ENCODE peak calls at places on chromosomes 13 and 19, in six cellular contexts. E is adipocyte; P is fibroblast of pulmonary artery; L is activated CD4-positive, alpha-beta T cell treated with anti-CD3 and anti-CD28 coated beads, Interleukin-2, amount 50 U/mL, for 1 hour; B is activated CD8-positive, alpha-beta memory T cell treated with anti-CD3 and anti-CD28 coated beads for 48 hours; C is LNCaP clone FGC. G is an unnamed sample.

GRCh38 chr19:18846862-18847515 is 15.2 kb downstream of the UPF1 start:
- DNase-seq in B (no peak), P (peak; percentile 83), C (peak; percentile 23), L (peak; percentile 71), E (peak; percentile 94), G (peak; percentile 71)

GRCh38 chr19:39398297-39398864 is 7.2 kb downstream of the MED29 start:
- DNase-seq in E (peak; percentile 72), L (peak; percentile 51), P (peak; percentile 64), B (no peak), C (no peak), G (peak; percentile 82)

GRCh38 chr19:5953034-5953589 is 24.8 kb downstream of the RANBP3 start:
- DNase-seq in P (peak; percentile 36), C (no peak), E (no peak), L (no peak), B (no peak), G (no peak)

GRCh38 chr13:90502143-90502542 is 845.3 kb upstream of the MIR17HG start:
- DNase-seq in C (no peak), L (no peak), B (no peak), E (no peak), P (no peak), G (no peak)

GRCh38 chr19:3573162-3573857 is 566 bp downstream of the HMG20B start:
- DNase-seq in P (no peak), E (peak; percentile 59), B (no peak), L (no peak), C (no peak), G (no peak)

GRCh38 chr19:6264077-6264445 is 15.7 kb downstream of the MLLT1 start:
- DNase-seq in B (no peak), C (no peak), E (peak; percentile 82), P (no peak), L (no peak), G (no peak)

GRCh38 chr19:47623151-47623920 is 14.4 kb downstream of the BICRA start:
- DNase-seq in B (no peak), C (no peak), L (no peak), P (no peak), E (no peak), G (no peak)

GRCh38 chr19:7904074-7905020 is 670 bp downstream of the MAP2K7 start:
- DNase-seq in C (no peak), B (no peak), L (peak; percentile 61), P (no peak), E (peak; percentile 73), G (no peak)

GRCh38 chr19:57239982-57240310 is 486 bp upstream of the ZNF805 start:
- DNase-seq in E (no peak), L (no peak), P (no peak), B (no peak), C (no peak), G (no peak)

GRCh38 chr13:47875206-47875605 is 125.9 kb downstream of the SUCLA2 start:
- DNase-seq in L (no peak), C (no peak), E (no peak), B (no peak), P (no peak), G (no peak)

GRCh38 chr13:26562538-26562890 is 5.0 kb downstream of the WASF3 start:
- DNase-seq in B (no peak), E (peak; percentile 8), P (no peak), L (no peak), C (no peak), G (no peak)

GRCh38 chr13:102097708-102098107 is 304.1 kb downstream of the FGF14 start:
- DNase-seq in L (no peak), C (no peak), E (no peak), B (no peak), P (no peak), G (no peak)

GRCh38 chr19:33214621-33215020 is 11.0 kb downstream of the SLC7A10 start:
- DNase-seq in P (peak; percentile 42), E (peak; percentile 38), C (no peak), L (no peak), B (no peak), G (no peak)

GRCh38 chr19:33134571-33135041 is 2.7 kb downstream of the WDR88 start:
- DNase-seq in P (no peak), C (no peak), L (peak; percentile 24), E (no peak), B (peak; percentile 20), G (no peak)

GRCh38 chr13:21742041-21742440 is 71.2 kb downstream of the FGF9 start:
- DNase-seq in P (no peak), B (no peak), E (no peak), L (no peak), C (no peak), G (no peak)

GRCh38 chr19:39127812-39128510 is 2.4 kb downstream of the PAK4 start:
- DNase-seq in B (no peak), E (no peak), L (no peak), P (no peak), C (no peak), G (no peak)

GRCh38 chr19:6528544-6529121 is 2.2 kb upstream of the TNFSF9 start:
- DNase-seq in B (no peak), C (no peak), P (no peak), E (no peak), L (no peak), G (no peak)

GRCh38 chr19:39203372-39204341 is at the start of gene SYCN:
- DNase-seq in P (no peak), C (no peak), L (no peak), B (no peak), E (no peak), G (no peak)

GRCh38 chr19:18928018-18928805 is 8.7 kb downstream of the DDX49 start:
- DNase-seq in E (no peak), C (no peak), B (no peak), L (no peak), P (no peak), G (no peak)